ENCODE peak calls at places on chromosomes 12 and 14, in seven cellular contexts. Y, P, E, H, U, A and D are unnamed samples.

GRCh38 chr14:106380740-106381139 is 854.4 kb downstream of the TMEM121 start:
- DNase-seq in Y (no peak), P (no peak), E (no peak), H (no peak), U (no peak), A (no peak), D (no peak)

GRCh38 chr12:123050331-123050809 is 69.9 kb downstream of the ARL6IP4 start:
- DNase-seq in Y (no peak), P (peak), E (no peak), H (no peak), U (no peak), A (no peak), D (peak)

GRCh38 chr12:50597200-50598195 is 92.7 kb downstream of the DIP2B start:
- DNase-seq in Y (no peak), P (peak), E (peak), H (no peak), U (peak), A (no peak), D (peak)

GRCh38 chr14:24317141-24317927 is 6.0 kb downstream of the LTB4R start:
- DNase-seq in Y (no peak), P (peak), E (no peak), H (no peak), U (no peak), A (no peak), D (peak)

GRCh38 chr12:1907652-1908611 is 10.5 kb downstream of the CACNA2D4 start:
- DNase-seq in Y (no peak), P (no peak), E (no peak), H (no peak), U (no peak), A (no peak), D (no peak)

GRCh38 chr12:42213023-42213422 is 25.0 kb downstream of the YAF2 start:
- DNase-seq in Y (no peak), P (peak), E (no peak), H (no peak), U (peak), A (no peak), D (no peak)

GRCh38 chr12:27014859-27015729 is 910 bp upstream of the TM7SF3 start:
- DNase-seq in Y (no peak), P (no peak), E (no peak), H (no peak), U (no peak), A (no peak), D (no peak)

GRCh38 chr14:93015039-93015438 is 92.1 kb downstream of the CHGA start:
- DNase-seq in Y (no peak), P (no peak), E (no peak), H (no peak), U (no peak), A (no peak), D (no peak)

GRCh38 chr12:32159925-32160324 is 53.3 kb downstream of the BICD1 start:
- DNase-seq in Y (no peak), P (peak), E (peak), H (no peak), U (no peak), A (no peak), D (no peak)

GRCh38 chr14:101907619-101908018 is 56.8 kb upstream of the DYNC1H1 start:
- DNase-seq in Y (no peak), P (no peak), E (no peak), H (no peak), U (no peak), A (no peak), D (no peak)

GRCh38 chr14:21191809-21192446 is 36.1 kb upstream of the OR5AU1 start:
- DNase-seq in Y (no peak), P (no peak), E (peak), H (peak), U (no peak), A (peak), D (peak)

GRCh38 chr12:127926004-127926403 is 341.0 kb upstream of the TMEM132C start:
- DNase-seq in Y (no peak), P (peak), E (no peak), H (peak), U (no peak), A (peak), D (peak)

GRCh38 chr12:19179986-19180385 is 50.5 kb downstream of the PLEKHA5 start:
- DNase-seq in Y (no peak), P (no peak), E (no peak), H (no peak), U (no peak), A (no peak), D (no peak)

GRCh38 chr12:109475993-109476806 is 900 bp downstream of the KCTD10 start:
- DNase-seq in Y (no peak), P (no peak), E (peak), H (no peak), U (no peak), A (peak), D (peak)

GRCh38 chr12:99960312-99960711 is 24.4 kb downstream of the ANKS1B start:
- DNase-seq in Y (no peak), P (no peak), E (no peak), H (no peak), U (no peak), A (no peak), D (peak)

GRCh38 chr12:69686731-69687130 is 12.4 kb downstream of the BEST3 start:
- DNase-seq in Y (no peak), P (no peak), E (no peak), H (no peak), U (no peak), A (no peak), D (no peak)

GRCh38 chr14:90628825-90629224 is 187.4 kb downstream of the TTC7B start:
- DNase-seq in Y (no peak), P (no peak), E (no peak), H (no peak), U (no peak), A (no peak), D (no peak)

GRCh38 chr14:72892103-72892878 is 1.6 kb downstream of the DPF3 start:
- DNase-seq in Y (no peak), P (peak), E (peak), H (no peak), U (no peak), A (peak), D (peak)

GRCh38 chr12:105502426-105502930 is 172.0 kb downstream of the C12orf75 start:
- DNase-seq in Y (no peak), P (no peak), E (no peak), H (no peak), U (no peak), A (no peak), D (no peak)

GRCh38 chr12:219891-220352 is 6.0 kb upstream of the SLC6A12 start:
- DNase-seq in Y (no peak), P (peak), E (peak), H (peak), U (no peak), A (peak), D (peak)

GRCh38 chr14:89351364-89351957 is 65.6 kb downstream of the FOXN3 start:
- DNase-seq in Y (peak), P (peak), E (peak), H (peak), U (no peak), A (peak), D (peak)

GRCh38 chr12:108633534-108634224 is at the start of gene SELPLG:
- DNase-seq in Y (no peak), P (no peak), E (no peak), H (no peak), U (no peak), A (no peak), D (no peak)

GRCh38 chr12:34396006-34396860 is 373.9 kb downstream of the ALG10 start:
- DNase-seq in Y (no peak), P (no peak), E (no peak), H (no peak), U (no peak), A (no peak), D (no peak)

GRCh38 chr12:106022568-106023012 is 116.2 kb downstream of the NUAK1 start:
- DNase-seq in Y (no peak), P (no peak), E (peak), H (no peak), U (no peak), A (no peak), D (no peak)

GRCh38 chr12:132438726-132439125 is 51.2 kb upstream of the FBRSL1 start:
- DNase-seq in Y (no peak), P (no peak), E (no peak), H (no peak), U (no peak), A (no peak), D (no peak)

GRCh38 chr12:132438139-132438700 is 51.7 kb upstream of the FBRSL1 start:
- DNase-seq in Y (no peak), P (no peak), E (no peak), H (no peak), U (no peak), A (no peak), D (no peak)

GRCh38 chr12:132435486-132436187 is 54.3 kb upstream of the FBRSL1 start:
- DNase-seq in Y (no peak), P (no peak), E (no peak), H (no peak), U (no peak), A (no peak), D (no peak)

GRCh38 chr12:132436791-132437251 is 53.1 kb upstream of the FBRSL1 start:
- DNase-seq in Y (no peak), P (no peak), E (no peak), H (no peak), U (no peak), A (no peak), D (no peak)

DNA sequence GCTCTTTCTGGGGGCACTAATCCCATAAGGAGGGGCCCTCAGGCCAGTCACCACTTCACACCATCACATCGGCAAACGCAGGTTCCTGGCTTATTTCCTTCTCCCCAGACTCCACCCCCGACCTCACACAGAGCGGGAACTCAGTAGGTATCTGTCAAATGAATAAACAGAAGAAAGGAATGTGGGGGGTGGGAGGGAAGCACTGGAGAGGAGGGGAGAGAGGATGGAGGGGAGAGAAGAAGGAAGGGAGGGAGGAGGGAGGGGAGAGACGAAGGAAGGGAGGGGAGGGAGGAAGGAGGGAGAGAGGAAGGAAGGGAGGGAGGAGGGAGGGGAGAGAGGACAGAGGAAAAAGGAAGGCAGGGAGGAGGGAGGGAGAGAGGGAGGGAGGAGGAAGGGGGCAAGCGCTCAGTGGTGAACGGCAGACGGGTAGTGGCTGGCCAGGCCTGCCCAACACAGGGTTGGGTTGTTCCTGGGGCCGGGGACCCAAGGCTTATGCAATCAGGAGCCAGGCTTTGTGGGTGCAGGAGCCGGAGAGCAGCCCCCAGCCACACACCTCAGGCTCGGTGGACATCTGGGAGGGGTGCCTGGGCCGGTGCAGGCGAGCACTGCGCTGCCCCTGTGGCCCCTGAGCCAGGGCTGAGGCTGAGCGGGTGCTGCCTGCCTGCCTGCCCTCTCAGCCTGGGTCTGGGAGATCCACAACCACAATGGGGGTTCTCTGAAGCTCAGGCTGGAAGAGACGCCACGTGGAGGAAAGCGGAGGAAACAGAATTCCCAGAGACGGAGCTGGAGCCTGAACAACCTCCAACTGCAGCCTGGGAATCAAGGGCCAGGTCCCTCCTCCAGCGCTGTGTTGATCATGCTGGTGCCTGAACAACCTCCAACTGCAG is 52.5 kb upstream of the FBRSL1 start:
- DNase-seq in Y (peak), P (no peak), E (no peak), H (peak), U (no peak), A (peak), D (no peak)
- H3K9ac ChIP-seq in Y (peak), P (no peak), E (no peak), H (peak), U (no peak), A (no peak), D (no peak)

DNA sequence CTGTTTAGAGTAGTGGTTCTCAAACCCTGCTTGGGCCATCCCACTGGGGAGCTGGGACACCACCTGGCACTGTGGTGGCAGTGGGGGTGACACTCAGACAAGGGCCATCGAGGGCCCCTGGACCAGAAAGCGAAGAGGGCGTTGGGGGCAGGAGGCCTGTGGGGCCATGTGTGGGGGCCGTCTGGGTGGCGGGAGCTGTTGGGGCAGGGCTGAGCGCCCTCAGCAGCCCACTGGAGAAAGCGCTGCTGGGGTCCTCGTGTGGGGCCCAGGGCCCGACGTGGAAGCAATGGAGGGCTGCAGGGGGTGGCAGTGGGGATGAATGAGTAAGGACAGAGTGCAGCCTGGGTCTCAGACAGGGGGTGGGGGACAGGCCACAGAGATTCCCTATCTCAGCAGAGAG is 5.9 kb upstream of the ADSS1 start:
- DNase-seq in Y (no peak), P (no peak), E (no peak), H (no peak), U (no peak), A (no peak), D (no peak)
- H3K9ac ChIP-seq in Y (no peak), P (no peak), E (no peak), H (no peak), U (no peak), A (no peak), D (no peak)

GRCh38 chr12:118359541-118359915 is 13.2 kb downstream of the TAOK3 start:
- DNase-seq in Y (no peak), P (no peak), E (no peak), H (no peak), U (no peak), A (no peak), D (no peak)

GRCh38 chr12:118358008-118358359 is 14.7 kb downstream of the TAOK3 start:
- DNase-seq in Y (no peak), P (no peak), E (no peak), H (no peak), U (no peak), A (no peak), D (no peak)

GRCh38 chr12:118356809-118357326 is 15.8 kb downstream of the TAOK3 start:
- DNase-seq in Y (no peak), P (peak), E (peak), H (no peak), U (no peak), A (no peak), D (peak)

GRCh38 chr12:118357327-118358007 is 15.2 kb downstream of the TAOK3 start:
- DNase-seq in Y (no peak), P (no peak), E (peak), H (no peak), U (no peak), A (no peak), D (no peak)

DNA sequence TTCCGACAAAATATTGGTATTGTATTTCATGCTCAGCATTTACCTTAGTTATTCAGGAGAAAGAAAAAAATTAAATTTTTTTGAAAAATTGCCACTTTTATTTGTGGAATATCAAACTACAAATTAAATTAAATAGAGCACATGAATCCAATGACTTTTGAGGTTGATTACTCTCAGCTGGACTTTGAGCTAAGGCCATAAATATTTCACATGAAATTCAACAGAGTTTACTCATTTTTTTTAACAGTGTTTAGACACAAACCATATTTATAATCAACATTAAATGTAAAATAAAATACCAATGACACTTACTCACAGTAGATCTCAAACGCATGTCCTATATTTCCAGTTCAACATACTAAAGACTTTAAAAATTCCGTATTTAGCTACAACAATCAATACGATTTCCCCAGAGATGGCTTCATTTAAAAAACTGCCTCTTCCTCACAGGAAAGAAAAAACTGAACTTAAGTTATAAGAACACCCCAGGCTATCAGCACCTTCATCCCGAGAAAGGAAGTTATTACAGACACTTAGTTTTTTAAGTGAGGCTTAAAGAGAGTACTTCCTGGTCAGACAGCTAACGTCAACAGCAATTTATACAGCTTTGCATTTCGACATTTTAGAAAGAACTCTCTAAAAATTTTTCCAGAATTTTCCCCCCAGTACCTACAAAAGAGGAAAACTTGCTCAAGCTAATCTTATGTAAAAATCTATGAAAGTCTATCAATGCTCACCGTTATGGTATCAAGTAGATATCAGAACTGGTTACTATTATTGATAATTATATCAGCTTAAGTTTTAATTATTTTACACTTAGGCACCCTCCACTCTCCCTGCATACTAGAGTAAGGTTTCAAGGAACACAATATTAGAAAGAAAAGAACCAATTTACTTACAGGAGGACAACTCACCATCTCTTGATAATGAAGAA is 13.8 kb downstream of the TAOK3 start:
- DNase-seq in Y (peak), P (no peak), E (no peak), H (no peak), U (no peak), A (no peak), D (no peak)
- H3K9ac ChIP-seq in Y (peak), P (peak), E (no peak), H (no peak), U (no peak), A (no peak), D (no peak)

DNA sequence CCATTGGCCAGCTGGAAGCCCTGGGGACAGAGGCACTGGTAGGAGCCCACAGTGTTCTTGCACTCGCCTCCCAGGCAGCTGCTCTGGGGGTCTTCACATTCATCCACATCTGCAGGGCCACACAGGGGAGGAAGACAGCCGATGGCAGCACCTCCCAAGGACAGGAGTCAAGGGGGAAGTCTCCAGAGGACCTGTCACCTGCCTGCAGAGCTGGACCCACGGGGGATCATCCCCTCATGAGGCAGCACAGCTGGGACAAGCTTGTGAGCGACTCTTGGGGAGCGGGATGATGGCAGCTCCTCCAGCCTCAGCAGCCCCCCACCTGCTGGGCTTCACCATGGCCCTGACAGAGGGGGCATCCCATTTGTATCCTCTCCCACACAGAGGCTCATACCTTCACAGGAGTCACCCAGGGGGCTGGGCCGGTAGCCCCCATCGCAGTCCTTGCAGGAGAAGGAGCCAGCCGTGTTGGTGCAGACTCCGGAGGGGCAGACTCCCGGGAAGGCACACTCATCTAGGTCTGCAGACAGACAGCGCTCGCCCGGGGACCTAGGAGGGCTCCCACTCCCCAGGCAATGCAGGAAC is 15.4 kb downstream of the ISCA2 start:
- DNase-seq in Y (no peak), P (no peak), E (no peak), H (no peak), U (no peak), A (no peak), D (no peak)
- H3K9ac ChIP-seq in Y (no peak), P (no peak), E (no peak), H (no peak), U (no peak), A (no peak), D (no peak)